ENCODE peak calls at places on chromosomes 2 and 18, in nine cellular contexts. One of them, this sample, is unnamed.
A peak's percentile ranks its signal among the peaks of the same experiment; 100 is the strongest.

GRCh38 chr2:25654801-25655200 is 18.6 kb downstream of the DTNB start:
- DNase-seq in mammary epithelial cell: no peak
- DNase-seq in endothelial cell of umbilical vein: no peak
- DNase-seq in colonic mucosa: no peak
- DNase-seq in IMR-90: no peak
- DNase-seq in fibroblast of lung: no peak
- DNase-seq in PC-3: no peak
- DNase-seq in HCT116: no peak
- DNase-seq in K562: no peak
- DNase-seq in this sample: no peak

GRCh38 chr2:224638338-224638823 is 53.2 kb upstream of the CUL3 start:
- DNase-seq in endothelial cell of umbilical vein: no peak
- DNase-seq in mammary epithelial cell: no peak
- DNase-seq in HCT116: no peak
- DNase-seq in colonic mucosa: peak; percentile 77
- DNase-seq in PC-3: no peak
- DNase-seq in fibroblast of lung: peak; percentile 29
- DNase-seq in IMR-90: no peak
- DNase-seq in K562: no peak
- DNase-seq in this sample: no peak

GRCh38 chr2:70870790-70871189 is 35.2 kb upstream of the CD207 start:
- DNase-seq in endothelial cell of umbilical vein: no peak
- DNase-seq in HCT116: no peak
- DNase-seq in PC-3: no peak
- DNase-seq in IMR-90: no peak
- DNase-seq in colonic mucosa: no peak
- DNase-seq in fibroblast of lung: no peak
- DNase-seq in mammary epithelial cell: no peak
- DNase-seq in K562: no peak
- DNase-seq in this sample: peak; percentile 12

GRCh38 chr18:37537868-37538525 is 27.6 kb downstream of the CELF4 start:
- DNase-seq in HCT116: peak; percentile 37
- DNase-seq in colonic mucosa: peak; percentile 58
- DNase-seq in fibroblast of lung: peak; percentile 33
- DNase-seq in endothelial cell of umbilical vein: peak; percentile 44
- DNase-seq in K562: peak; percentile 82
- DNase-seq in mammary epithelial cell: peak; percentile 37
- DNase-seq in PC-3: peak; percentile 41
- DNase-seq in IMR-90: peak; percentile 44
- DNase-seq in this sample: peak; percentile 91

GRCh38 chr2:45964226-45964841 is 312.9 kb downstream of the PRKCE start:
- DNase-seq in HCT116: peak; percentile 97
- DNase-seq in K562: no peak
- DNase-seq in fibroblast of lung: peak; percentile 90
- DNase-seq in IMR-90: peak; percentile 90
- DNase-seq in endothelial cell of umbilical vein: peak; percentile 95
- DNase-seq in PC-3: peak; percentile 100
- DNase-seq in colonic mucosa: peak; percentile 96
- DNase-seq in mammary epithelial cell: peak; percentile 99
- DNase-seq in this sample: peak; percentile 93

GRCh38 chr2:223008162-223008561 is 43.8 kb upstream of the KCNE4 start:
- DNase-seq in endothelial cell of umbilical vein: no peak
- DNase-seq in PC-3: no peak
- DNase-seq in IMR-90: peak; percentile 77
- DNase-seq in HCT116: no peak
- DNase-seq in mammary epithelial cell: no peak
- DNase-seq in colonic mucosa: no peak
- DNase-seq in K562: no peak
- DNase-seq in fibroblast of lung: peak; percentile 65
- DNase-seq in this sample: no peak

GRCh38 chr2:70964596-70965386 is 13.6 kb upstream of the ANKRD53 start:
- DNase-seq in PC-3: no peak
- DNase-seq in colonic mucosa: peak; percentile 73
- DNase-seq in HCT116: peak; percentile 36
- DNase-seq in K562: peak; percentile 76
- DNase-seq in endothelial cell of umbilical vein: peak; percentile 56
- DNase-seq in mammary epithelial cell: peak; percentile 52
- DNase-seq in IMR-90: peak; percentile 58
- DNase-seq in fibroblast of lung: peak; percentile 48
- DNase-seq in this sample: no peak

GRCh38 chr18:38241736-38242135 is 676.1 kb upstream of the CELF4 start:
- DNase-seq in IMR-90: no peak
- DNase-seq in PC-3: no peak
- DNase-seq in HCT116: no peak
- DNase-seq in K562: no peak
- DNase-seq in colonic mucosa: no peak
- DNase-seq in endothelial cell of umbilical vein: no peak
- DNase-seq in fibroblast of lung: peak; percentile 65
- DNase-seq in mammary epithelial cell: peak; percentile 92
- DNase-seq in this sample: no peak

GRCh38 chr2:219656523-219656922 is 29.1 kb downstream of the SLC4A3 start:
- DNase-seq in colonic mucosa: no peak
- DNase-seq in IMR-90: peak; percentile 58
- DNase-seq in endothelial cell of umbilical vein: no peak
- DNase-seq in fibroblast of lung: peak; percentile 77
- DNase-seq in mammary epithelial cell: peak; percentile 95
- DNase-seq in PC-3: peak; percentile 93
- DNase-seq in K562: no peak
- DNase-seq in HCT116: no peak
- DNase-seq in this sample: no peak

GRCh38 chr2:233423436-233423860 is 69.2 kb downstream of the DGKD start:
- DNase-seq in K562: no peak
- DNase-seq in mammary epithelial cell: no peak
- DNase-seq in HCT116: no peak
- DNase-seq in PC-3: no peak
- DNase-seq in endothelial cell of umbilical vein: no peak
- DNase-seq in fibroblast of lung: no peak
- DNase-seq in IMR-90: no peak
- DNase-seq in colonic mucosa: no peak
- DNase-seq in this sample: no peak

GRCh38 chr2:235463893-235464292 is 29.9 kb upstream of the AGAP1 start:
- DNase-seq in mammary epithelial cell: no peak
- DNase-seq in colonic mucosa: no peak
- DNase-seq in IMR-90: no peak
- DNase-seq in HCT116: no peak
- DNase-seq in fibroblast of lung: no peak
- DNase-seq in PC-3: no peak
- DNase-seq in endothelial cell of umbilical vein: no peak
- DNase-seq in K562: no peak
- DNase-seq in this sample: no peak

DNA sequence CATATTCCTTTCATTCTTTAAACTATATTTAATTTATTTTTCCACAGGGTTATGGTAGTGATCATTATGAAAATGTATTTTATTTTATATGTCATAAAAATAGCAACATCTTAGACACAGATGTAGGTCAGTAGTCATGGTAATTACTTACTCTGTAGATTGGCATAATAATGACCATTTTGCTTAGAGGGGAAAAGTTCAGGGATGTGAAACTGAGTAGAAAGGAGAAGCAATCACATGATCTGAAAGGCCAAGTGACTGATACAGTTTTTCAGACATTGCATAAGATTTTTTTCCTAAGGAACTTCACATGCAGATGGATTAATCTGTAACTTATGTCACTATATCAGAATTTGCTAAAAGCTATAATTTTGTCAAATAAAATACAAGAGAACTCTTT is 286.9 kb downstream of the CTNNA2 start:
- DNase-seq in mammary epithelial cell: no peak
- DNase-seq in colonic mucosa: no peak
- DNase-seq in IMR-90: no peak
- DNase-seq in K562: no peak
- DNase-seq in PC-3: no peak
- DNase-seq in HCT116: no peak
- DNase-seq in fibroblast of lung: no peak
- DNase-seq in endothelial cell of umbilical vein: no peak
- DNase-seq in this sample: no peak
- H3K9ac ChIP-seq in mammary epithelial cell: no peak overlapping the region
- H3K9ac ChIP-seq in colonic mucosa: no peak overlapping the region
- H3K9ac ChIP-seq in IMR-90: no peak overlapping the region
- H3K9ac ChIP-seq in K562: no peak overlapping the region
- H3K9ac ChIP-seq in PC-3: no peak overlapping the region
- H3K9ac ChIP-seq in HCT116: no peak overlapping the region
- H3K9ac ChIP-seq in fibroblast of lung: no peak overlapping the region
- H3K9ac ChIP-seq in endothelial cell of umbilical vein: no peak overlapping the region
- H3K9ac ChIP-seq in this sample: no peak overlapping the region

GRCh38 chr2:88211809-88212154 is 41.6 kb downstream of the THNSL2 start:
- DNase-seq in PC-3: no peak
- DNase-seq in fibroblast of lung: no peak
- DNase-seq in HCT116: no peak
- DNase-seq in IMR-90: no peak
- DNase-seq in endothelial cell of umbilical vein: no peak
- DNase-seq in colonic mucosa: no peak
- DNase-seq in mammary epithelial cell: no peak
- DNase-seq in K562: no peak
- DNase-seq in this sample: no peak

GRCh38 chr2:88210132-88211004 is 40.2 kb downstream of the THNSL2 start:
- DNase-seq in HCT116: no peak
- DNase-seq in endothelial cell of umbilical vein: no peak
- DNase-seq in K562: no peak
- DNase-seq in fibroblast of lung: no peak
- DNase-seq in IMR-90: no peak
- DNase-seq in PC-3: no peak
- DNase-seq in colonic mucosa: no peak
- DNase-seq in mammary epithelial cell: no peak
- DNase-seq in this sample: no peak

GRCh38 chr2:88211005-88211808 is 41.1 kb downstream of the THNSL2 start:
- DNase-seq in colonic mucosa: no peak
- DNase-seq in mammary epithelial cell: no peak
- DNase-seq in endothelial cell of umbilical vein: no peak
- DNase-seq in fibroblast of lung: no peak
- DNase-seq in K562: no peak
- DNase-seq in PC-3: no peak
- DNase-seq in HCT116: no peak
- DNase-seq in IMR-90: no peak
- DNase-seq in this sample: no peak

GRCh38 chr2:88214631-88215030 is 44.5 kb downstream of the THNSL2 start:
- DNase-seq in colonic mucosa: no peak
- DNase-seq in IMR-90: no peak
- DNase-seq in endothelial cell of umbilical vein: no peak
- DNase-seq in HCT116: no peak
- DNase-seq in mammary epithelial cell: no peak
- DNase-seq in fibroblast of lung: no peak
- DNase-seq in PC-3: no peak
- DNase-seq in K562: no peak
- DNase-seq in this sample: no peak

GRCh38 chr2:88212251-88212790 is 42.2 kb downstream of the THNSL2 start:
- DNase-seq in IMR-90: peak; percentile 4
- DNase-seq in fibroblast of lung: no peak
- DNase-seq in endothelial cell of umbilical vein: no peak
- DNase-seq in HCT116: peak; percentile 38
- DNase-seq in mammary epithelial cell: peak; percentile 16
- DNase-seq in colonic mucosa: no peak
- DNase-seq in K562: peak; percentile 20
- DNase-seq in PC-3: peak; percentile 33
- DNase-seq in this sample: no peak
- TF ChIP-seq CTCF in IMR-90: peak; percentile 40
- TF ChIP-seq CTCF in fibroblast of lung: peak; percentile 63
- TF ChIP-seq CTCF in endothelial cell of umbilical vein: no peak
- TF ChIP-seq CTCF in HCT116: peak; percentile 82
- TF ChIP-seq CTCF in mammary epithelial cell: peak; percentile 87
- TF ChIP-seq CTCF in colonic mucosa: no peak
- TF ChIP-seq CTCF in K562: peak; percentile 61
- TF ChIP-seq CTCF in PC-3: peak; percentile 68
- TF ChIP-seq CTCF in this sample: no peak

GRCh38 chr2:144323946-144324345 is 196.0 kb downstream of the ZEB2 start:
- DNase-seq in colonic mucosa: no peak
- DNase-seq in PC-3: peak; percentile 37
- DNase-seq in HCT116: no peak
- DNase-seq in K562: no peak
- DNase-seq in mammary epithelial cell: no peak
- DNase-seq in endothelial cell of umbilical vein: no peak
- DNase-seq in fibroblast of lung: no peak
- DNase-seq in IMR-90: no peak
- DNase-seq in this sample: no peak
- H3K4me1 ChIP-seq in colonic mucosa: no peaks in the 10 kb centered on the region
- H3K4me1 ChIP-seq in PC-3: peaks cover 28% of the 10 kb centered on the region
- H3K4me1 ChIP-seq in HCT116: no peaks in the 10 kb centered on the region
- H3K4me1 ChIP-seq in K562: no peaks in the 10 kb centered on the region
- H3K4me1 ChIP-seq in mammary epithelial cell: peaks cover 24% of the 10 kb centered on the region
- H3K4me1 ChIP-seq in endothelial cell of umbilical vein: peaks cover 12% of the 10 kb centered on the region
- H3K4me1 ChIP-seq in fibroblast of lung: peaks cover 5% of the 10 kb centered on the region
- H3K4me1 ChIP-seq in IMR-90: no peaks in the 10 kb centered on the region
- H3K4me1 ChIP-seq in this sample: peaks cover 3% of the 10 kb centered on the region

GRCh38 chr2:96890252-96890651 is 20.4 kb upstream of the SEMA4C start:
- DNase-seq in PC-3: no peak
- DNase-seq in endothelial cell of umbilical vein: no peak
- DNase-seq in fibroblast of lung: no peak
- DNase-seq in HCT116: no peak
- DNase-seq in mammary epithelial cell: no peak
- DNase-seq in K562: no peak
- DNase-seq in IMR-90: no peak
- DNase-seq in colonic mucosa: no peak
- DNase-seq in this sample: no peak

GRCh38 chr2:96893289-96894150 is 23.6 kb upstream of the SEMA4C start:
- DNase-seq in mammary epithelial cell: no peak
- DNase-seq in fibroblast of lung: no peak
- DNase-seq in K562: no peak
- DNase-seq in PC-3: no peak
- DNase-seq in colonic mucosa: no peak
- DNase-seq in endothelial cell of umbilical vein: no peak
- DNase-seq in IMR-90: no peak
- DNase-seq in HCT116: no peak
- DNase-seq in this sample: no peak

GRCh38 chr2:96894151-96894531 is 24.3 kb upstream of the SEMA4C start:
- DNase-seq in endothelial cell of umbilical vein: no peak
- DNase-seq in K562: no peak
- DNase-seq in mammary epithelial cell: no peak
- DNase-seq in IMR-90: no peak
- DNase-seq in PC-3: no peak
- DNase-seq in HCT116: no peak
- DNase-seq in fibroblast of lung: no peak
- DNase-seq in colonic mucosa: no peak
- DNase-seq in this sample: no peak

GRCh38 chr2:96890726-96891385 is 21.0 kb upstream of the SEMA4C start:
- DNase-seq in PC-3: no peak
- DNase-seq in endothelial cell of umbilical vein: peak; percentile 9
- DNase-seq in colonic mucosa: no peak
- DNase-seq in K562: no peak
- DNase-seq in mammary epithelial cell: no peak
- DNase-seq in IMR-90: peak; percentile 43
- DNase-seq in HCT116: no peak
- DNase-seq in fibroblast of lung: no peak
- DNase-seq in this sample: no peak

DNA sequence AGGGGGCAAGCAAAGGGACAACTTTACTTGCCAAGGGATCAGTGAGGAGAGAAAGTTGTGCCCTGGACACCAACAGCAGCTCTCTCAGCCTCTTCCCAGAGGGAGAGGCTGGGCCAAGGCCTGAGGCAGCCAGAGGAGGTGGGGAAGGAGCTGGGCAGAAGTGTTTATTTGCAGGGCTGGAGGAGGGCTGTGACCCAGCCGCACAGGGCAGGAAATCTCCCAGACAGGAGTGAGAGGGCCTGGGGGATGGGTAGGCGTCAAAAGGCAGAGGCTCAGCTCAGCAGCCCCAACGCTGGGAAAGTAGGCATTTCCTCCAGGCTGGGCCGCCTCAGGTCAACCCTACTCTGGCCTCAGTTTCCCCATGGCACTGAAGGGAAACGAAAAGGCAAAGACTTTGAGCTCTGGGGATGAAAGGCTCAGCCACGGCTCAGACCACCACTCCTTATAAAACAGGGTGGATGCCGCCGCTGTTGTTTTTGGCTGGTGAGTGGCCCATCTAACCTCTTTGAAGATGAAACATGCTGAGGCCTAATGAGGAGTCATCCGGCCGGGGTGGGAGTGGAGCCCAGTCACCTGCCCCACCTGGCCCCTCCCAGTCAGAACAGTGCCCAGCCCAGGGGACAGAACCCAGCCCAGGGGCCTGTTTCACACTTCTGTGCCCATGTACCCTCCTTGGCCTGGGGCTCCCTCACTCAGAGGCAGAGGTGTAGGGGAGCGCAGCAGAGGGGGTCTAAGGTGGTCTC is 21.9 kb upstream of the SEMA4C start:
- DNase-seq in mammary epithelial cell: no peak
- DNase-seq in K562: no peak
- DNase-seq in HCT116: no peak
- DNase-seq in colonic mucosa: peak; percentile 28
- DNase-seq in IMR-90: peak; percentile 58
- DNase-seq in PC-3: no peak
- DNase-seq in endothelial cell of umbilical vein: peak; percentile 34
- DNase-seq in fibroblast of lung: peak; percentile 57
- DNase-seq in this sample: peak; percentile 80
- H3K9ac ChIP-seq in mammary epithelial cell: no peak overlapping the region
- H3K9ac ChIP-seq in K562: peak overlapping the region; percentile 72
- H3K9ac ChIP-seq in HCT116: no peak overlapping the region
- H3K9ac ChIP-seq in colonic mucosa: no peak overlapping the region
- H3K9ac ChIP-seq in IMR-90: no peak overlapping the region
- H3K9ac ChIP-seq in PC-3: no peak overlapping the region
- H3K9ac ChIP-seq in endothelial cell of umbilical vein: no peak overlapping the region
- H3K9ac ChIP-seq in fibroblast of lung: no peak overlapping the region
- H3K9ac ChIP-seq in this sample: no peak overlapping the region